ENCODE peak calls at places on chromosomes 7 and 10, in seven cellular contexts. One of them, this sample, is unnamed.
A peak's percentile ranks its signal among the peaks of the same experiment; 100 is the strongest.

GRCh38 chr10:125148021-125148439 is 12.3 kb downstream of the CTBP2 start:
- DNase-seq in GM12891: no peak
- DNase-seq in H1: no peak
- DNase-seq in HepG2: no peak
- DNase-seq in SK-N-SH: no peak
- DNase-seq in GM12878: no peak
- DNase-seq in K562: no peak
- DNase-seq in this sample: no peak

GRCh38 chr10:75444781-75445386 is 13.5 kb downstream of the LRMDA start:
- DNase-seq in SK-N-SH: no peak
- DNase-seq in HepG2: no peak
- DNase-seq in GM12891: no peak
- DNase-seq in H1: no peak
- DNase-seq in GM12878: no peak
- DNase-seq in K562: no peak
- DNase-seq in this sample: no peak

GRCh38 chr10:97163646-97164535 is 21.9 kb downstream of the SLIT1 start:
- DNase-seq in GM12891: no peak
- DNase-seq in SK-N-SH: no peak
- DNase-seq in K562: no peak
- DNase-seq in GM12878: no peak
- DNase-seq in H1: no peak
- DNase-seq in HepG2: no peak
- DNase-seq in this sample: no peak

GRCh38 chr7:85829817-85830432 is 643.1 kb upstream of the SEMA3D start:
- DNase-seq in HepG2: no peak
- DNase-seq in GM12878: no peak
- DNase-seq in SK-N-SH: peak; percentile 19
- DNase-seq in H1: no peak
- DNase-seq in K562: no peak
- DNase-seq in GM12891: no peak
- DNase-seq in this sample: no peak

GRCh38 chr7:47669178-47669878 is 87.4 kb upstream of the TNS3 start:
- DNase-seq in HepG2: peak; percentile 37
- DNase-seq in SK-N-SH: no peak
- DNase-seq in H1: no peak
- DNase-seq in GM12891: peak; percentile 56
- DNase-seq in GM12878: peak; percentile 90
- DNase-seq in K562: peak; percentile 12
- DNase-seq in this sample: peak; percentile 79

GRCh38 chr7:31099451-31100444 is 47.6 kb downstream of the ADCYAP1R1 start:
- DNase-seq in K562: no peak
- DNase-seq in GM12891: no peak
- DNase-seq in H1: no peak
- DNase-seq in GM12878: no peak
- DNase-seq in HepG2: no peak
- DNase-seq in SK-N-SH: no peak
- DNase-seq in this sample: no peak

GRCh38 chr7:150374026-150374425 is 5.1 kb upstream of the ZNF775 start:
- DNase-seq in K562: peak; percentile 58
- DNase-seq in HepG2: no peak
- DNase-seq in SK-N-SH: no peak
- DNase-seq in H1: no peak
- DNase-seq in GM12878: no peak
- DNase-seq in GM12891: no peak
- DNase-seq in this sample: no peak

GRCh38 chr10:59805043-59805442 is 51.8 kb upstream of the MRLN start:
- DNase-seq in SK-N-SH: peak; percentile 23
- DNase-seq in H1: peak; percentile 61
- DNase-seq in GM12891: no peak
- DNase-seq in GM12878: no peak
- DNase-seq in HepG2: peak; percentile 13
- DNase-seq in K562: peak; percentile 50
- DNase-seq in this sample: no peak

GRCh38 chr7:36575832-36576231 is 148.5 kb downstream of the AOAH start:
- DNase-seq in HepG2: no peak
- DNase-seq in K562: no peak
- DNase-seq in H1: no peak
- DNase-seq in GM12878: no peak
- DNase-seq in SK-N-SH: no peak
- DNase-seq in GM12891: no peak
- DNase-seq in this sample: no peak

GRCh38 chr7:156275292-156275691 is 365.3 kb upstream of the RNF32 start:
- DNase-seq in H1: no peak
- DNase-seq in GM12891: no peak
- DNase-seq in GM12878: no peak
- DNase-seq in K562: no peak
- DNase-seq in SK-N-SH: no peak
- DNase-seq in HepG2: no peak
- DNase-seq in this sample: no peak

GRCh38 chr7:92158660-92159575 is 20.0 kb downstream of the LRRD1 start:
- DNase-seq in HepG2: no peak
- DNase-seq in H1: no peak
- DNase-seq in GM12878: no peak
- DNase-seq in SK-N-SH: no peak
- DNase-seq in K562: no peak
- DNase-seq in GM12891: no peak
- DNase-seq in this sample: no peak

GRCh38 chr10:21212912-21213311 is 312.6 kb downstream of the SKIDA1 start:
- DNase-seq in GM12891: no peak
- DNase-seq in SK-N-SH: peak; percentile 16
- DNase-seq in K562: no peak
- DNase-seq in H1: no peak
- DNase-seq in GM12878: no peak
- DNase-seq in HepG2: no peak
- DNase-seq in this sample: no peak

GRCh38 chr10:112603062-112603461 is 156.0 kb downstream of the VTI1A start:
- DNase-seq in H1: no peak
- DNase-seq in K562: no peak
- DNase-seq in GM12891: no peak
- DNase-seq in GM12878: no peak
- DNase-seq in SK-N-SH: no peak
- DNase-seq in HepG2: peak; percentile 15
- DNase-seq in this sample: no peak

GRCh38 chr7:29479606-29480200 is 83.9 kb upstream of the PRR15 start:
- DNase-seq in K562: no peak
- DNase-seq in HepG2: no peak
- DNase-seq in SK-N-SH: no peak
- DNase-seq in GM12878: no peak
- DNase-seq in H1: no peak
- DNase-seq in GM12891: no peak
- DNase-seq in this sample: no peak

GRCh38 chr10:20957744-20958143 is 60.6 kb upstream of the NEBL start:
- DNase-seq in GM12891: no peak
- DNase-seq in SK-N-SH: no peak
- DNase-seq in K562: no peak
- DNase-seq in GM12878: no peak
- DNase-seq in HepG2: no peak
- DNase-seq in H1: no peak
- DNase-seq in this sample: no peak

GRCh38 chr7:20402297-20403230 is 71.9 kb downstream of the ITGB8 start:
- DNase-seq in SK-N-SH: no peak
- DNase-seq in K562: no peak
- DNase-seq in HepG2: no peak
- DNase-seq in GM12878: no peak
- DNase-seq in H1: no peak
- DNase-seq in GM12891: no peak
- DNase-seq in this sample: no peak

GRCh38 chr10:95976295-95977229 is 66.8 kb upstream of the CCNJ start:
- DNase-seq in H1: no peak
- DNase-seq in GM12891: no peak
- DNase-seq in K562: no peak
- DNase-seq in HepG2: peak; percentile 36
- DNase-seq in GM12878: no peak
- DNase-seq in SK-N-SH: no peak
- DNase-seq in this sample: no peak

DNA sequence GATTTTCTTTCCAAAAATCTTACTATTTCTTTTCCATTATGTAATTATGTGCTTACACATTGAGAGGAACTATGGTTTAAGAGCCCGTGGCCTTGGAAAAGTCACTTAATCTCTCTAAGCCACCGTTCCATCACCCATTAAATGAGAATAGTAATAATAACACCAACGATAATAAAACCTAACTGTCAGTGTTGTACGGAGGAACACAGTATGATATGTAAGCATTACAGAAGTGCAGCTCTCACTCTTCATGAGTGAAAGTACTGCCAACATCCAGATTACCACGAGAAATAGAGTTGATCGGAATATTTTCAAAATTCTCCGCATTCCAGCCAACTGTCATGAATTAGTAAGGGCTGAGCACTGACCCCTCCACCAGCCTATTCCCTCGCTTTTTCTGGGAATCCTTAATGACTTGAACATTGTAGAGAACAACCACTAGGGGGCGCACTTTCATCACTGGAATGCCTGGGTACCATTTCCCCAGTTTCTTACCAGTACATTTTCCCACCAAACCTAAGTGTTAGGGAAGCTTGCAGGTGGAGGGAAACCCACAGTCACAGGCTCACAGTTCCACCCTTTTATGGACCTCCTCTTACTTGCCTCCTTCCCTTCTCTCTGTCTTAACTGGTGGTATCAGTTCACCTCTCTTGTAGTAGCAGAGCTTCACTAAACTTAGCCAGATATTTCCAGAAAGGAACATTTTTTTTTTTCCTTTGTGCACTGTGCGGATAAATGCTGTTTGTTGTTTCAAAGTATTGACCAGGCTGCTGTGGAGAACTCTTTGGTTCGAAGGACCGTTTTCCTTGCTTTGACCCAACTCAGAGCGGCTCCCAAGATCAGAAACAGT is 27.8 kb downstream of the NKX2-3 start:
- DNase-seq in H1: peak; percentile 83
- DNase-seq in SK-N-SH: peak; percentile 56
- DNase-seq in HepG2: peak; percentile 55
- DNase-seq in GM12891: no peak
- DNase-seq in GM12878: no peak
- DNase-seq in K562: peak; percentile 67
- DNase-seq in this sample: no peak
- TF ChIP-seq TAF1 in H1: no peak
- TF ChIP-seq TAF1 in SK-N-SH: no peak
- TF ChIP-seq TAF1 in HepG2: no peak
- TF ChIP-seq TAF1 in GM12891: no peak
- TF ChIP-seq TAF1 in GM12878: no peak
- TF ChIP-seq TAF1 in K562: no peak
- TF ChIP-seq TAF1 in this sample: no peak

GRCh38 chr7:2882111-2882510 is 38.0 kb upstream of the GNA12 start:
- DNase-seq in HepG2: no peak
- DNase-seq in GM12891: no peak
- DNase-seq in K562: no peak
- DNase-seq in GM12878: no peak
- DNase-seq in SK-N-SH: no peak
- DNase-seq in H1: no peak
- DNase-seq in this sample: no peak
- TF ChIP-seq TAF1 in HepG2: no peak
- TF ChIP-seq TAF1 in GM12891: no peak
- TF ChIP-seq TAF1 in K562: no peak
- TF ChIP-seq TAF1 in GM12878: no peak
- TF ChIP-seq TAF1 in SK-N-SH: no peak
- TF ChIP-seq TAF1 in H1: no peak
- TF ChIP-seq TAF1 in this sample: no peak

GRCh38 chr10:16832351-16833080 is 15.3 kb upstream of the RSU1 start:
- DNase-seq in K562: no peak
- DNase-seq in GM12878: no peak
- DNase-seq in GM12891: no peak
- DNase-seq in H1: no peak
- DNase-seq in HepG2: no peak
- DNase-seq in SK-N-SH: no peak
- DNase-seq in this sample: no peak

GRCh38 chr10:16828114-16828568 is 10.9 kb upstream of the RSU1 start:
- DNase-seq in K562: peak; percentile 85
- DNase-seq in H1: peak; percentile 69
- DNase-seq in GM12878: peak; percentile 48
- DNase-seq in SK-N-SH: peak; percentile 27
- DNase-seq in HepG2: peak; percentile 69
- DNase-seq in GM12891: no peak
- DNase-seq in this sample: no peak

GRCh38 chr10:16822726-16823360 is 5.6 kb upstream of the RSU1 start:
- DNase-seq in H1: no peak
- DNase-seq in SK-N-SH: no peak
- DNase-seq in HepG2: no peak
- DNase-seq in GM12878: no peak
- DNase-seq in K562: no peak
- DNase-seq in GM12891: no peak
- DNase-seq in this sample: no peak

DNA sequence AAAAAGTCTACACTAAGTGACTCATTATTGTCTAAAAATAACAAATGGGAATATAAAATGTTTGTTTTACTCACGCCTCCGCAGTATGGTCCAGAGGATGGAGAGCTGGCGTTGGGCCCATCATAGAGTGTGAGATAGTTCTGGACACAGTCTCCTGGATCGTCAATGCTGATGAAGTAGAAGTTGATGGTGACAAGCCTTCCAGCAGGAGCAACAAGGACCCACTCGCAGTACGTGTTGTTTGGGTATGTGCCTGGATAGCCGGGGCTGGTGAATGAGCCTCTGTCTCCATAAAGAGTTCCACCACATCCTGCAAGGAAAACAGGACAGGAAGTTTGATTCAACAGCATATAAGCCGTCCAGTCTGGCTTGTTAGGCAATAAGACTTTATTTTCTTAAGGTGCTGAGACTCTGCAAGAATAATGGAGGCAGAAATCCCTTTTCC is 11.5 kb upstream of the RSU1 start:
- DNase-seq in GM12878: no peak
- DNase-seq in K562: peak; percentile 12
- DNase-seq in H1: no peak
- DNase-seq in HepG2: no peak
- DNase-seq in SK-N-SH: no peak
- DNase-seq in GM12891: no peak
- DNase-seq in this sample: no peak
- TF ChIP-seq TAF1 in GM12878: no peak
- TF ChIP-seq TAF1 in K562: no peak
- TF ChIP-seq TAF1 in H1: no peak
- TF ChIP-seq TAF1 in HepG2: no peak
- TF ChIP-seq TAF1 in SK-N-SH: no peak
- TF ChIP-seq TAF1 in GM12891: no peak
- TF ChIP-seq TAF1 in this sample: no peak

GRCh38 chr7:94047965-94048364 is 43.8 kb upstream of the BET1 start:
- DNase-seq in HepG2: no peak
- DNase-seq in K562: no peak
- DNase-seq in SK-N-SH: no peak
- DNase-seq in H1: no peak
- DNase-seq in GM12891: no peak
- DNase-seq in GM12878: no peak
- DNase-seq in this sample: no peak

GRCh38 chr7:94053532-94053931 is 49.4 kb upstream of the BET1 start:
- DNase-seq in H1: no peak
- DNase-seq in GM12878: no peak
- DNase-seq in K562: no peak
- DNase-seq in GM12891: no peak
- DNase-seq in SK-N-SH: no peak
- DNase-seq in HepG2: no peak
- DNase-seq in this sample: no peak

GRCh38 chr7:94049615-94050014 is 45.5 kb upstream of the BET1 start:
- DNase-seq in GM12878: no peak
- DNase-seq in SK-N-SH: no peak
- DNase-seq in K562: no peak
- DNase-seq in HepG2: no peak
- DNase-seq in H1: no peak
- DNase-seq in GM12891: no peak
- DNase-seq in this sample: no peak

GRCh38 chr7:94052398-94053180 is 48.4 kb upstream of the BET1 start:
- DNase-seq in SK-N-SH: no peak
- DNase-seq in GM12891: no peak
- DNase-seq in H1: no peak
- DNase-seq in HepG2: no peak
- DNase-seq in GM12878: peak; percentile 27
- DNase-seq in K562: no peak
- DNase-seq in this sample: no peak

GRCh38 chr7:94050046-94050445 is 45.9 kb upstream of the BET1 start:
- DNase-seq in H1: no peak
- DNase-seq in GM12891: no peak
- DNase-seq in GM12878: peak; percentile 63
- DNase-seq in K562: no peak
- DNase-seq in HepG2: no peak
- DNase-seq in SK-N-SH: no peak
- DNase-seq in this sample: no peak
- TF ChIP-seq TAF1 in H1: no peak
- TF ChIP-seq TAF1 in GM12891: no peak
- TF ChIP-seq TAF1 in GM12878: no peak
- TF ChIP-seq TAF1 in K562: no peak
- TF ChIP-seq TAF1 in HepG2: no peak
- TF ChIP-seq TAF1 in SK-N-SH: no peak
- TF ChIP-seq TAF1 in this sample: no peak

This sample was measured in GM12892.